ENCODE peak calls at places on chromosomes 7 and 10, in ten cellular contexts. A is heart right ventricle, I is cardiac muscle cell, E is lower lobe of right lung, O is epithelial cell of esophagus, N is ovary, R is Caco-2, D is SK-N-SH, B is ascending aorta, Q is lung. V is an unnamed sample.

GRCh38 chr7:7731732-7732131 is 13.3 kb upstream of the RPA3 start:
- DNase-seq in A (no peak), I (no peak), E (no peak), O (no peak), N (no peak), R (no peak), D (no peak), B (no peak), Q (no peak), V (no peak)

GRCh38 chr7:32163141-32163806 is 93.1 kb upstream of the PDE1C start:
- DNase-seq in A (peak), I (no peak), E (no peak), O (peak), N (peak), R (no peak), D (peak), B (peak), Q (peak), V (peak)

GRCh38 chr10:125000366-125001312 is 58.7 kb downstream of the ZRANB1 start:
- DNase-seq in A (no peak), I (no peak), E (peak), O (peak), N (no peak), R (peak), D (peak), B (peak), Q (no peak), V (peak)

GRCh38 chr10:60848126-60848525 is 69.8 kb downstream of the CDK1 start:
- DNase-seq in A (no peak), I (no peak), E (no peak), O (no peak), N (peak), R (no peak), D (no peak), B (no peak), Q (no peak), V (peak)

GRCh38 chr7:43721193-43721806 is 8.0 kb downstream of the COA1 start:
- DNase-seq in A (no peak), I (peak), E (no peak), O (peak), N (no peak), R (no peak), D (peak), B (no peak), Q (no peak), V (peak)

GRCh38 chr7:117645456-117646181 is 165.8 kb downstream of the CFTR start:
- DNase-seq in A (no peak), I (no peak), E (no peak), O (peak), N (no peak), R (peak), D (no peak), B (no peak), Q (no peak), V (peak)

GRCh38 chr10:84177541-84178386 is 4.2 kb downstream of the GPR15LG start:
- DNase-seq in A (peak), I (no peak), E (no peak), O (peak), N (no peak), R (no peak), D (no peak), B (no peak), Q (no peak), V (no peak)

GRCh38 chr7:36175872-36176271 is 22.8 kb downstream of the EEPD1 start:
- DNase-seq in A (peak), I (no peak), E (peak), O (no peak), N (no peak), R (no peak), D (no peak), B (peak), Q (peak), V (no peak)

GRCh38 chr10:87038786-87039185 is 18.7 kb downstream of the FAM25A start:
- DNase-seq in A (no peak), I (no peak), E (no peak), O (peak), N (no peak), R (no peak), D (no peak), B (no peak), Q (no peak), V (no peak)

GRCh38 chr10:122286872-122287271 is 15.8 kb downstream of the BTBD16 start:
- DNase-seq in A (no peak), I (no peak), E (no peak), O (peak), N (no peak), R (no peak), D (no peak), B (peak), Q (no peak), V (peak)

GRCh38 chr7:31603076-31603475 is 83.9 kb upstream of the PPP1R17 start:
- DNase-seq in A (no peak), I (no peak), E (no peak), O (peak), N (no peak), R (no peak), D (no peak), B (no peak), Q (no peak), V (no peak)

GRCh38 chr10:72063703-72064391 is 24.5 kb downstream of the SPOCK2 start:
- DNase-seq in A (no peak), I (no peak), E (no peak), O (peak), N (no peak), R (no peak), D (no peak), B (no peak), Q (no peak), V (no peak)

GRCh38 chr10:15898046-15898445 is 37.7 kb upstream of the MINDY3 start:
- DNase-seq in A (no peak), I (no peak), E (no peak), O (peak), N (no peak), R (no peak), D (peak), B (no peak), Q (no peak), V (peak)

GRCh38 chr10:91050371-91051034 is 129.6 kb upstream of the ANKRD1 start:
- DNase-seq in A (no peak), I (peak), E (no peak), O (no peak), N (no peak), R (no peak), D (no peak), B (no peak), Q (no peak), V (peak)

GRCh38 chr7:3028071-3028766 is 15.4 kb downstream of the CARD11 start:
- DNase-seq in A (no peak), I (no peak), E (no peak), O (peak), N (no peak), R (no peak), D (peak), B (peak), Q (no peak), V (peak)

GRCh38 chr7:36515847-36516246 is 126.2 kb downstream of the ANLN start:
- DNase-seq in A (no peak), I (no peak), E (no peak), O (no peak), N (no peak), R (no peak), D (no peak), B (no peak), Q (no peak), V (no peak)

GRCh38 chr7:4277936-4278335 is 404.2 kb upstream of the FOXK1 start:
- DNase-seq in A (no peak), I (no peak), E (no peak), O (no peak), N (no peak), R (no peak), D (no peak), B (peak), Q (no peak), V (no peak)

GRCh38 chr7:66138994-66139752 is 24.5 kb downstream of the CRCP start:
- DNase-seq in A (no peak), I (no peak), E (no peak), O (no peak), N (no peak), R (no peak), D (peak), B (no peak), Q (no peak), V (peak)

GRCh38 chr10:51892313-51892712 is 192.9 kb upstream of the CSTF2T start:
- DNase-seq in A (no peak), I (no peak), E (no peak), O (no peak), N (no peak), R (no peak), D (no peak), B (no peak), Q (no peak), V (no peak)

GRCh38 chr10:51895209-51895608 is 195.8 kb upstream of the CSTF2T start:
- DNase-seq in A (peak), I (no peak), E (no peak), O (peak), N (peak), R (no peak), D (no peak), B (peak), Q (peak), V (peak)

GRCh38 chr10:51896849-51897248 is 197.5 kb upstream of the CSTF2T start:
- DNase-seq in A (no peak), I (no peak), E (no peak), O (peak), N (no peak), R (no peak), D (no peak), B (no peak), Q (no peak), V (peak)

GRCh38 chr10:51894752-51895151 is 195.4 kb upstream of the CSTF2T start:
- DNase-seq in A (no peak), I (no peak), E (no peak), O (no peak), N (no peak), R (no peak), D (no peak), B (no peak), Q (no peak), V (peak)

GRCh38 chr10:51892965-51893658 is 193.7 kb upstream of the CSTF2T start:
- DNase-seq in A (no peak), I (peak), E (no peak), O (peak), N (peak), R (no peak), D (peak), B (no peak), Q (no peak), V (no peak)
- TF ChIP-seq CTCF in A (peak), I (peak), E (no peak), O (peak), N (no peak), R (peak), D (peak), B (no peak), Q (no peak), V (peak)

GRCh38 chr7:368651-369475 is 78.9 kb downstream of the FOXL3 start:
- DNase-seq in A (no peak), I (no peak), E (peak), O (peak), N (no peak), R (peak), D (no peak), B (no peak), Q (no peak), V (no peak)

GRCh38 chr7:364536-364935 is 74.6 kb downstream of the FOXL3 start:
- DNase-seq in A (no peak), I (no peak), E (peak), O (no peak), N (no peak), R (no peak), D (no peak), B (no peak), Q (no peak), V (no peak)

GRCh38 chr7:367351-367841 is 77.4 kb downstream of the FOXL3 start:
- DNase-seq in A (peak), I (no peak), E (peak), O (no peak), N (no peak), R (no peak), D (no peak), B (no peak), Q (no peak), V (no peak)

GRCh38 chr7:365593-365992 is 75.6 kb downstream of the FOXL3 start:
- DNase-seq in A (no peak), I (no peak), E (peak), O (no peak), N (no peak), R (no peak), D (no peak), B (no peak), Q (no peak), V (no peak)

DNA sequence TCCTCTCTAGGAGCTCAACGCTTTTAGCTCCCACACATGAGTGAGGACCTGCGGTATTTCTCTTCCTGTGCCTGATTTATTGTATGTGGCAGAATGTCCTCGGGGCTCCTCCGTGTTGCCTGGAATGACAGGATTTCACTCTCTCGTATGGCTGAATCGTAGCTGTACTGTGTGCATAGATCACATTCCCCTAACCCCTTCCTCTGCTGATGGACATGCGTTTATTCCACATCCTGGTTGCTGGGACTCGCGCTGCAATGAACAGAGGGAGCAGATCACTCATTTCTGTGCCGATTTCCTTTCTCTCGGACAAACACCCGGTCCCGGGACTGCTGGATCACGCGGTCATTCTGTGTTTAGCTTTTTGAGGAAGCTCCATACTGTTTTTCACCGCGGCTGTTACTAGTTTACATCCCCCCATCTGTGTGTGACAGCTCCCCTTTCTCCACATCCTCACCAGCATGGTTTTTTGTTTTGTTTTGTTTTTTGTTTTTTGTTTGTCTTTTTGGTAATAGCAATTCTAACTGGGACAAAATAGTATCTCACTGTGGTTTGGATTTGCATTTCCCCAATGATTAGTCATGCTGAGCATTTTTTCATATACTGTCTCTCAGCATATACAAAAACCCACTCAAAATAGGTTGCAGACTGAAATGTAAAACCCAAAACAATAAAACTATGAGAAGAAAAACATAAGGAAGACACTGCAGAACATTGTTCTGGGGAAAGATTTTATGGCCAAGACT is 76.4 kb downstream of the FOXL3 start:
- DNase-seq in A (no peak), I (no peak), E (peak), O (peak), N (no peak), R (no peak), D (peak), B (no peak), Q (no peak), V (peak)
- H3K4me3 ChIP-seq in A (no peak), I (no peak), E (no peak), O (no peak), N (no peak), R (no peak), D (no peak), B (no peak), Q (no peak), V (no peak)

GRCh38 chr7:119177863-119178262 is 953.4 kb downstream of the ANKRD7 start:
- DNase-seq in A (no peak), I (no peak), E (no peak), O (no peak), N (no peak), R (no peak), D (no peak), B (no peak), Q (no peak), V (no peak)

GRCh38 chr7:119172043-119172442 is 947.5 kb downstream of the ANKRD7 start:
- DNase-seq in A (no peak), I (no peak), E (no peak), O (no peak), N (no peak), R (no peak), D (no peak), B (no peak), Q (no peak), V (no peak)

GRCh38 chr7:119175916-119176627 is 951.6 kb downstream of the ANKRD7 start:
- DNase-seq in A (no peak), I (peak), E (no peak), O (peak), N (no peak), R (peak), D (peak), B (peak), Q (no peak), V (peak)
- TF ChIP-seq CTCF in A (peak), I (peak), E (peak), O (peak), N (no peak), R (peak), D (peak), B (peak), Q (peak), V (peak)

DNA sequence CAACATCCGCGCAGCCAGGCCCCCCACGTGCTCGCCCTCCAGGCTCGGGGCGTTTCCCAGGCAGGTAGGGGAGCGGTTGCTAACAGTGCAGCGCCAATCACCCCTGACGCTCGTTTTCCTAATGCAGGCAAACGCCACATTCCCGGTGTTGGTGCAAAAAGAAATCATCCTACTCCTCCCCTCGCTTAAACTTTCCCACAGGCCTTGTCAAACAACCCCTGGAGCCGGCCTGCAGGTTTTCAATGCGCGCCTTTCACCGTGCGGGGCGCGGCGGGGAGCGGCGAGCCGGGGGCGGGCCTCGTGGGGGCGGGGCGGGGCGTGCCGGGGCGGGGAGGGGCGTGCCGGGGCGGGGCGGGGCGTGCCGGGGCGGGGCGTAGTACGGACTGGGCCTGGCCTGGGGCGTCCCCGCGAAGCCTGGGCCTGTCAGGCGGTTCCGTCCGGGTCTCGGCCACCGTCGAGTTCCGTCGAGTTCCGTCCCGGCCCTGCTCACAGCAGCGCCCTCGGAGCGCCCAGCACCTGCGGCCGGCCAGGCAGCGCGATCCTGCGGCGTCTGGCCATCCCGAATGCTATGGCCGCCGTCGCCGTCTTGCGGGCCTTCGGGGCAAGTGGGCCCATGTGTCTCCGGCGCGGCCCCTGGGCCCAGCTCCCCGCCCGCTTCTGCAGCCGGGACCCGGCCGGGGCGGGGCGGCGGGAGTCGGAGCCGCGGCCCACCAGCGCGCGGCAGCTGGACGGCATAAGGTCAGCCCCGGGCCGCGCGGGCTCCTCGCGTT is at the start of gene ECHDC3:
- DNase-seq in A (peak), I (no peak), E (peak), O (peak), N (peak), R (peak), D (peak), B (no peak), Q (peak), V (peak)
- H3K4me3 ChIP-seq in A (peak), I (peak), E (peak), O (peak), N (peak), R (peak), D (peak), B (peak), Q (peak), V (peak)

GRCh38 chr10:100020883-100021248 is 11.1 kb upstream of the DNMBP start:
- DNase-seq in A (no peak), I (no peak), E (no peak), O (no peak), N (no peak), R (no peak), D (no peak), B (no peak), Q (no peak), V (no peak)
- TF ChIP-seq CTCF in A (no peak), I (no peak), E (no peak), O (no peak), N (no peak), R (no peak), D (no peak), B (no peak), Q (no peak), V (no peak)

GRCh38 chr10:74320717-74321116 is 169.7 kb downstream of the ADK start:
- DNase-seq in A (no peak), I (no peak), E (no peak), O (peak), N (no peak), R (no peak), D (no peak), B (no peak), Q (no peak), V (no peak)
- H3K4me3 ChIP-seq in A (no peak), I (no peak), E (no peak), O (no peak), N (no peak), R (no peak), D (no peak), B (no peak), Q (no peak), V (no peak)

GRCh38 chr7:138886501-138886917 is 88.5 kb upstream of the ATP6V0A4 start:
- DNase-seq in A (no peak), I (peak), E (no peak), O (peak), N (no peak), R (no peak), D (peak), B (no peak), Q (no peak), V (peak)

GRCh38 chr7:138882249-138882648 is 84.3 kb upstream of the ATP6V0A4 start:
- DNase-seq in A (no peak), I (no peak), E (no peak), O (no peak), N (no peak), R (no peak), D (no peak), B (no peak), Q (no peak), V (no peak)

GRCh38 chr7:138887872-138888656 is 90.1 kb upstream of the ATP6V0A4 start:
- DNase-seq in A (no peak), I (no peak), E (no peak), O (no peak), N (no peak), R (no peak), D (no peak), B (no peak), Q (no peak), V (no peak)

GRCh38 chr7:138887085-138887705 is 89.2 kb upstream of the ATP6V0A4 start:
- DNase-seq in A (no peak), I (peak), E (no peak), O (no peak), N (no peak), R (no peak), D (no peak), B (no peak), Q (no peak), V (no peak)

DNA sequence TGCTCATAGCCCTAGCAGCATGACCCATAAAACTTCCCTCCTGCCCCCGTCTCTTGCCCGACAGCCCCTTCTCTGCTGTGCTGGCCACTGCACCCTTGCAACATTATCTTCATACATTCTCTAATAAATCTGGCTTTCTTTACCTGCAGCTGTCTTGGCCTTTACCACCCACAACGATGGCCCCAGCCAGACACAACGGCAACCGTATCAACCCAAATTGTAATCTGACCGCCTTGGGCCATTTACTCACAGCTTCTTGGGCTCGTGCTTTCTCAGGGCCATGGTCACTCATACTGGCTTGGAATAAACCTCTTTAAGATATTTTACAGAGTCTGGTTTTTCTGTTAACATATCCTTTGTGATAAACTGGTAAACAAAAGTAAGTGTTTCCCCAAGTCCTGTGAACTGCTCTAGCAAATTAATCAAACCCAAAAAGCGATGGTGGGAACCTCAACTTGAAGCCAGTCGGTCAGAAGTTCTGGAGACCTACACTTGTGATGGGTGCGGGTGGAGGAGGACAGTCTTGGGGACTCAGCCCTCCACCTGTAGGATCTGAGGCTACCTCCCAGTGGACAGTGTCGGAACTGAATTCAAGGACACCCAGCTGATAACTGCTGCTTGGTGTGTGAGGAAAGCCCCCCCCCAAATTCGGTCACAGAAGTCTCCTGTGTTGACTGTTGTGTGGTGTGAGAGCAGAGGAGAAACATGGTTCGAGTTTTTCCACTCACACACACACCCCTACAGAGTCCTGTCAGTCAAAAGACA is 87.6 kb upstream of the ATP6V0A4 start:
- DNase-seq in A (no peak), I (no peak), E (no peak), O (no peak), N (no peak), R (no peak), D (no peak), B (no peak), Q (no peak), V (no peak)
- TF ChIP-seq CTCF in A (no peak), I (no peak), E (no peak), O (peak), N (no peak), R (no peak), D (no peak), B (no peak), Q (no peak), V (no peak)